ENCODE peak calls at places on chromosomes 3 and 15, in four cellular contexts. One of them, this sample, is unnamed.

GRCh38 chr3:69819283-69819682 is 80.0 kb downstream of the MITF start:
- DNase-seq in transverse colon: no peak
- DNase-seq in upper lobe of left lung: no peak
- DNase-seq in psoas muscle: peak; percentile 70
- DNase-seq in this sample: no peak

GRCh38 chr15:74988007-74988800 is 7.2 kb upstream of the SCAMP5 start:
- DNase-seq in transverse colon: peak; percentile 65
- DNase-seq in upper lobe of left lung: peak; percentile 43
- DNase-seq in psoas muscle: no peak
- DNase-seq in this sample: no peak

GRCh38 chr3:54126551-54126950 is 4.2 kb downstream of the CACNA2D3 start:
- DNase-seq in transverse colon: no peak
- DNase-seq in upper lobe of left lung: no peak
- DNase-seq in psoas muscle: no peak
- DNase-seq in this sample: no peak

GRCh38 chr3:170811928-170812591 is 57.9 kb downstream of the RPL22L1 start:
- DNase-seq in transverse colon: peak; percentile 76
- DNase-seq in upper lobe of left lung: peak; percentile 64
- DNase-seq in psoas muscle: peak; percentile 56
- DNase-seq in this sample: peak; percentile 83

GRCh38 chr15:67187351-67187854 is 67.1 kb downstream of the AAGAB start:
- DNase-seq in transverse colon: no peak
- DNase-seq in upper lobe of left lung: no peak
- DNase-seq in psoas muscle: peak; percentile 63
- DNase-seq in this sample: peak; percentile 57

GRCh38 chr3:64411101-64411500 is 185.8 kb upstream of the PRICKLE2 start:
- DNase-seq in transverse colon: no peak
- DNase-seq in upper lobe of left lung: no peak
- DNase-seq in psoas muscle: no peak
- DNase-seq in this sample: no peak

GRCh38 chr3:160482796-160483195 is 33.2 kb upstream of the TRIM59 start:
- DNase-seq in transverse colon: no peak
- DNase-seq in upper lobe of left lung: no peak
- DNase-seq in psoas muscle: no peak
- DNase-seq in this sample: no peak

GRCh38 chr3:65730449-65730848 is 308.3 kb downstream of the MAGI1 start:
- DNase-seq in transverse colon: no peak
- DNase-seq in upper lobe of left lung: no peak
- DNase-seq in psoas muscle: no peak
- DNase-seq in this sample: no peak

GRCh38 chr15:62938825-62939224 is 103.7 kb upstream of the TPM1 start:
- DNase-seq in transverse colon: no peak
- DNase-seq in upper lobe of left lung: no peak
- DNase-seq in psoas muscle: no peak
- DNase-seq in this sample: no peak

GRCh38 chr15:25240461-25241021 is 198.3 kb downstream of the UBE3A start:
- DNase-seq in transverse colon: no peak
- DNase-seq in upper lobe of left lung: peak; percentile 16
- DNase-seq in psoas muscle: peak; percentile 18
- DNase-seq in this sample: no peak
- H3K27ac ChIP-seq in transverse colon: no peak overlapping the region
- H3K27ac ChIP-seq in upper lobe of left lung: no peak overlapping the region
- H3K27ac ChIP-seq in psoas muscle: no peak overlapping the region
- H3K27ac ChIP-seq in this sample: no peak overlapping the region

DNA sequence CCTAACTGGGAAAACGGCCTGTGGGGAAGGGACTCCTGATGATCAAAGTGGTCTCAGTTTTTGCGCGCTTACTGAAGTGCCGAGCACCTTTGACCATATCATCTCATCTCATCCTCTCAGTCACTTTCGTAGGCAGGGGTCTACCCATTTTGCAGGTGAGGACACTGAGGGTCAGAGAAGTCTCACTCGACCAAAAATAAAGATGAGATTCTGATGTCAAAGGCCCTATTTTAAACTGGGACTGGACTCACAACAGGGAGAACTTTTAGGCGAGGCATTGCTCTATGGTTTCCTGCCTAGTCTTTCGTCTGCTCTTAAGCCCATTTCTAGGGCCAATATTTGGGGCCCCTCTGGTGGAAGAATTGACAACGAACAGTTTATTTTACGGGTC is 830 bp downstream of the SLC6A11 start:
- DNase-seq in transverse colon: no peak
- DNase-seq in upper lobe of left lung: no peak
- DNase-seq in psoas muscle: no peak
- DNase-seq in this sample: peak; percentile 9
- H3K27me3 ChIP-seq in transverse colon: peaks cover 47% of the 10 kb centered on the region
- H3K27me3 ChIP-seq in upper lobe of left lung: no peaks in the 10 kb centered on the region
- H3K27me3 ChIP-seq in psoas muscle: peaks cover 5% of the 10 kb centered on the region
- H3K27me3 ChIP-seq in this sample: no peaks in the 10 kb centered on the region

GRCh38 chr15:70063284-70063991 is 34.3 kb downstream of the TLE3 start:
- DNase-seq in transverse colon: no peak
- DNase-seq in upper lobe of left lung: no peak
- DNase-seq in psoas muscle: no peak
- DNase-seq in this sample: no peak
- TF ChIP-seq CTCF in transverse colon: no peak
- TF ChIP-seq CTCF in upper lobe of left lung: no peak
- TF ChIP-seq CTCF in psoas muscle: no peak
- TF ChIP-seq CTCF in this sample: no peak

DNA sequence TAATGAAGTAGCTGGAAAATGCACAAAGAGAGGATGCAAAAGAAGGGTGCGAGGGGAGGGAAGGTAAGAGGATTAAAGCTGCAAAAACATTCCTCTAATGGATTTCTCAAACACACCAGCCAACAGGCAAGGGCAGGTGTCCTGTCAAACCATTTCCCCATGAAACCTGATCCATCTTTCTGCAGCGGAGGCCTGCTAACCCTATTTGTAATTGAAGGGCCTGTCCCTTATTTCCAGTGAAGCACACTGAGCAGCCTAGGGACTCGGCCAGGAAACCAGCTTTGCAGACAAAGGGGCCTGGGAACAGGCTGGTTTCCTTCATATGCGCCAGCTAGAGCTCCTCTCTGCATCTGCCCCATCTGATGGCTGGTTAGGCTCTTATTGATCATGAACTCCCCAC is 52.9 kb downstream of the BOC start:
- DNase-seq in transverse colon: no peak
- DNase-seq in upper lobe of left lung: no peak
- DNase-seq in psoas muscle: no peak
- DNase-seq in this sample: no peak
- H3K27ac ChIP-seq in transverse colon: no peak overlapping the region
- H3K27ac ChIP-seq in upper lobe of left lung: no peak overlapping the region
- H3K27ac ChIP-seq in psoas muscle: no peak overlapping the region
- H3K27ac ChIP-seq in this sample: no peak overlapping the region

GRCh38 chr3:177145954-177146353 is 51.3 kb downstream of the TBL1XR1 start:
- DNase-seq in transverse colon: no peak
- DNase-seq in upper lobe of left lung: no peak
- DNase-seq in psoas muscle: no peak
- DNase-seq in this sample: no peak

GRCh38 chr3:177145402-177145801 is 51.9 kb downstream of the TBL1XR1 start:
- DNase-seq in transverse colon: no peak
- DNase-seq in upper lobe of left lung: no peak
- DNase-seq in psoas muscle: no peak
- DNase-seq in this sample: no peak

GRCh38 chr3:177144922-177145321 is 52.4 kb downstream of the TBL1XR1 start:
- DNase-seq in transverse colon: no peak
- DNase-seq in upper lobe of left lung: no peak
- DNase-seq in psoas muscle: no peak
- DNase-seq in this sample: no peak

GRCh38 chr3:177141471-177141870 is 55.8 kb downstream of the TBL1XR1 start:
- DNase-seq in transverse colon: no peak
- DNase-seq in upper lobe of left lung: no peak
- DNase-seq in psoas muscle: no peak
- DNase-seq in this sample: no peak

DNA sequence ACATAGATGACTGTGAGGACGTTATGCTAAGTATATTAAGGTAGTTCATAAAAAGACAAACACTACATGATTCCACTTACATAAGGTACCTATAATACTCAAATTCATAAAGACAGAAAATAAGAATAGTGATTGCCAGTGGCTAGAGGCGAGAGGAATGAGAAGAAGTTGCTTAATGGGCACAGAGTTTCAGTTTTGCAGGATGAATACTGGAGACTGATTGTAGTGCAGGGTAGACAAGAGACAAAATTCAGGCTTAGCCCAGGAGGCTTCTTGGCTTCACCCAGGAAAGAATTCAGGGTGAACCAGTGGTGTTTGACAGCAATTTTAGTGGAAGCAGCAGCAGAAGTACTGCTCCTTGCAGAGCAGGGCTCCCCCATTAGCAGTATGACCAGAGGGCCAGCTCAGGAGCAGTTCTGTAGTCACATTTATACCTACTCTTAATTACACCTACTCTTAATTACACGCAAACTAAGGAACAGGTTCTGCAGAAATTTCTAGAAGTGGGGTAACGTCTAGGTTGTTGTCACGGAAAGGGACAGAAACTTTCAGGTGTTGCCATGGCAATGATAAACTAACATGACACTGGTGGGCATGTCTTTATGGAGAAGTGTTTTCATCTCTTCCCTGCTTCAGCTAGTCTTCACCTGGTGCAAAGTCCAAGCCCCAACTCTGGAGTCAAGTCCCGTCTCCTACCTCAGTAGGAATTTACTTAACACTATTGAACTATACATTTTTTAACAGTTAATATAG is 55.2 kb downstream of the TBL1XR1 start:
- DNase-seq in transverse colon: no peak
- DNase-seq in upper lobe of left lung: no peak
- DNase-seq in psoas muscle: no peak
- DNase-seq in this sample: no peak
- H3K27me3 ChIP-seq in transverse colon: no peaks in the 10 kb centered on the region
- H3K27me3 ChIP-seq in upper lobe of left lung: no peaks in the 10 kb centered on the region
- H3K27me3 ChIP-seq in psoas muscle: no peaks in the 10 kb centered on the region
- H3K27me3 ChIP-seq in this sample: no peaks in the 10 kb centered on the region

This sample was measured in right atrium auricular region.